ENCODE peak calls at places on chromosome 13, in nine cellular contexts. L, F, W, K, J, M, P, G and Y are unnamed samples.
A peak's percentile ranks its signal among the peaks of the same experiment; 100 is the strongest.

GRCh38 chr13:21826214-21827015 is 155.5 kb downstream of the FGF9 start:
- DNase-seq in F (no peak), W (no peak), P (no peak), M (no peak), L (no peak), J (no peak), K (no peak), G (no peak), Y (no peak)

GRCh38 chr13:97226788-97227627 is 4.9 kb downstream of the MBNL2 start:
- DNase-seq in J (peak; percentile 47), G (no peak), P (no peak), L (no peak), K (no peak), W (no peak), M (peak; percentile 16), F (no peak), Y (no peak)

GRCh38 chr13:21106089-21106488 is 44.7 kb upstream of the LATS2 start:
- DNase-seq in M (no peak), G (peak; percentile 60), P (no peak), L (no peak), J (no peak), F (no peak), W (no peak), K (no peak), Y (no peak)

GRCh38 chr13:113035209-113035800 is 66.3 kb downstream of the MCF2L start:
- DNase-seq in L (no peak), F (no peak), G (no peak), W (no peak), K (no peak), P (no peak), J (no peak), M (no peak), Y (no peak)

GRCh38 chr13:31890946-31891345 is 140.6 kb upstream of the FRY start:
- DNase-seq in W (no peak), F (no peak), K (no peak), P (peak; percentile 54), G (no peak), J (no peak), M (no peak), L (no peak), Y (no peak)

GRCh38 chr13:31775686-31776085 is 36.4 kb downstream of the RXFP2 start:
- DNase-seq in M (no peak), G (no peak), P (peak; percentile 95), K (no peak), L (peak; percentile 81), F (no peak), J (peak; percentile 8), W (peak; percentile 70), Y (no peak)

GRCh38 chr13:29497137-29497654 is 98.3 kb downstream of the SLC7A1 start:
- DNase-seq in G (no peak), F (no peak), J (peak; percentile 55), M (no peak), P (peak; percentile 82), L (no peak), W (no peak), K (no peak), Y (no peak)

GRCh38 chr13:102380012-102380411 is 21.8 kb downstream of the FGF14 start:
- DNase-seq in M (no peak), G (no peak), J (no peak), P (no peak), W (no peak), F (no peak), L (no peak), K (no peak), Y (no peak)

GRCh38 chr13:80131204-80131603 is 209.7 kb downstream of the SPRY2 start:
- DNase-seq in J (peak; percentile 82), W (peak; percentile 43), G (peak; percentile 20), F (no peak), M (no peak), P (peak; percentile 70), K (peak; percentile 64), L (peak; percentile 81), Y (peak; percentile 41)

GRCh38 chr13:71864981-71865857 is 1.8 kb downstream of the DACH1 start:
- DNase-seq in G (no peak), F (no peak), P (no peak), W (no peak), K (peak; percentile 19), M (no peak), J (peak; percentile 17), L (no peak), Y (peak; percentile 0)

GRCh38 chr13:51324714-51325440 is 14.6 kb upstream of the SERPINE3 start:
- DNase-seq in P (no peak), K (peak; percentile 49), G (no peak), M (no peak), L (no peak), J (no peak), W (no peak), F (no peak), Y (no peak)

GRCh38 chr13:113404723-113405471 is 41.0 kb upstream of the GRTP1 start:
- DNase-seq in W (no peak), L (no peak), P (no peak), J (no peak), G (no peak), M (no peak), F (no peak), K (no peak), Y (no peak)

GRCh38 chr13:65240773-65241172 is 1989.4 kb downstream of the PCDH9 start:
- DNase-seq in M (no peak), W (no peak), G (no peak), P (no peak), F (no peak), J (no peak), K (no peak), L (no peak), Y (no peak)

DNA sequence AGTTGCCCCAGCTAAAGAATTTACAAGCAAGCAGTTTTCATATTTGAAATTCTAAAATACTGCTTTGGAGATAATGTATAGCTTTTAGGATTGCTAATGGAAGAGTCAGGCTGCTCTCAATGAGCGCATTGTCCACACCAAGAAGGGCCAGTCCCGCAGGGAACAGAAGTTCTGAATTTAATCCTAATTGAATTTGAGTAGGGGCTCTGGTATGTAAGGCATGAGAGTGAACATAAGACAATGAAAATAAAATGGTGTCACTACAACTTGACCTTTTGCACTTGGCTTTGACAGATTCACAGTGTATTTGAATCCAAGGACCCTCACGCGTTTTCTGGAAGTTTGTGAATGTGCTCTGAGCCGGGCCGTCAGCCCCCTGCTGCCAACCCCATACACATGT is 32.6 kb downstream of the RAB20 start:
- DNase-seq in L (no peak), P (no peak), F (no peak), W (no peak), G (no peak), K (no peak), J (no peak), M (no peak), Y (no peak)
- TF ChIP-seq CTCF in L (no peak), P (no peak), F (no peak), W (no peak), G (no peak), K (no peak), J (no peak), M (no peak), Y (no peak)

GRCh38 chr13:38628554-38628953 is 58.3 kb upstream of the FREM2 start:
- DNase-seq in L (no peak), G (no peak), K (no peak), W (no peak), J (no peak), P (no peak), F (no peak), M (no peak), Y (no peak)
- TF ChIP-seq CTCF in L (no peak), G (no peak), K (no peak), W (no peak), J (no peak), P (no peak), F (no peak), M (no peak), Y (no peak)

GRCh38 chr13:93244918-93245280 is 18.3 kb downstream of the GPC6 start:
- DNase-seq in J (no peak), P (peak; percentile 68), L (no peak), W (no peak), F (no peak), M (no peak), K (no peak), G (peak; percentile 53), Y (no peak)

GRCh38 chr13:93249918-93250306 is 23.3 kb downstream of the GPC6 start:
- DNase-seq in W (no peak), M (no peak), L (no peak), P (no peak), G (no peak), F (no peak), K (no peak), J (no peak), Y (no peak)

GRCh38 chr13:93246069-93246468 is 19.5 kb downstream of the GPC6 start:
- DNase-seq in G (no peak), W (no peak), M (no peak), L (no peak), J (no peak), K (no peak), P (no peak), F (no peak), Y (no peak)

GRCh38 chr13:93249259-93249917 is 22.8 kb downstream of the GPC6 start:
- DNase-seq in K (no peak), J (no peak), M (no peak), F (no peak), G (peak; percentile 87), P (peak; percentile 91), L (no peak), W (no peak), Y (no peak)

GRCh38 chr13:93248627-93249047 is 22.0 kb downstream of the GPC6 start:
- DNase-seq in G (peak; percentile 27), M (no peak), J (peak; percentile 85), L (no peak), W (no peak), P (peak; percentile 47), F (no peak), K (no peak), Y (peak; percentile 3)
- TF ChIP-seq CTCF in G (peak; percentile 50), M (no peak), J (peak; percentile 59), L (no peak), W (peak; percentile 6), P (peak; percentile 44), F (no peak), K (no peak), Y (no peak)

DNA sequence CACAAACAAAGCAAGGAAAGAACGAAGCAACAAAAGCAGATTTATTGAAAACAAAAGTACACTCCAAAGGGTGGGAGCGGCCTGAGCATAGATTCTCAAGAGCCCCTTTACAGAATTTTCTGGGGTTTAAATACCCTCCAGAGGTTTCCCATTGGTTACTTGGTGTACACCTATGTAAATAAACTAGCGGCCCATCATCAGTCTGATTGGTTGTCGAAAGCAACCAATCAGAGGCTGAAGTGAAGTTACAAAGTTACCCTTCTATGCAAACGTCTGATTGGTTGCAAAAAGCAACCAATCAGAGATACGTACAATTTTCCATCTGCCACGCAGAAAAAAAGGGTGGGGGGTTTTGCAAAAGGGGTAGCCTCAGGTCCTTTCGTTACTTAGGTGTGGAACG is 96.3 kb upstream of the UBAC2 start:
- DNase-seq in K (no peak), M (no peak), G (no peak), P (no peak), F (no peak), J (no peak), L (no peak), W (no peak), Y (no peak)
- TF ChIP-seq CTCF in K (no peak), M (no peak), G (no peak), P (no peak), F (no peak), J (no peak), L (no peak), W (no peak), Y (no peak)